ENCODE peak calls at places on chromosomes 4 and X, in five cellular contexts. O is A549, Z is HepG2, S is H1, E is GM12878. Y is an unnamed sample.

GRCh38 chr4:128737098-128737513 is 72.4 kb upstream of the JADE1 start:
- DNase-seq in O (no peak), Z (no peak), S (no peak), E (no peak), Y (peak)

GRCh38 chr4:53816561-53816960 is 225.3 kb upstream of the LNX1 start:
- DNase-seq in O (no peak), Z (no peak), S (no peak), E (no peak), Y (no peak)

GRCh38 chrX:152635941-152636340 is 1.8 kb upstream of the GABRQ start:
- DNase-seq in O (peak), Z (peak), S (no peak), E (no peak), Y (peak)

GRCh38 chr4:28391877-28392276 is 1531.2 kb downstream of the STIM2 start:
- DNase-seq in O (no peak), Z (no peak), S (no peak), E (no peak), Y (no peak)

GRCh38 chr4:102612824-102613366 is 111.7 kb downstream of the NFKB1 start:
- DNase-seq in O (no peak), Z (no peak), S (no peak), E (no peak), Y (no peak)

GRCh38 chrX:40153335-40154221 is 55.8 kb upstream of the BCOR start:
- DNase-seq in O (peak), Z (no peak), S (no peak), E (no peak), Y (peak)

GRCh38 chr4:176043838-176044588 is 21.6 kb upstream of the WDR17 start:
- DNase-seq in O (no peak), Z (no peak), S (no peak), E (no peak), Y (no peak)

GRCh38 chr4:54386270-54386669 is 157.2 kb downstream of the PDGFRA start:
- DNase-seq in O (no peak), Z (no peak), S (no peak), E (no peak), Y (no peak)

GRCh38 chr4:121951570-121952110 is at the start of gene TRPC3:
- DNase-seq in O (no peak), Z (no peak), S (no peak), E (no peak), Y (peak)

GRCh38 chr4:152708806-152709205 is 29.0 kb upstream of the TMEM154 start:
- DNase-seq in O (no peak), Z (no peak), S (no peak), E (no peak), Y (no peak)

GRCh38 chr4:5399790-5400421 is 308.5 kb downstream of the EVC2 start:
- DNase-seq in O (peak), Z (peak), S (no peak), E (no peak), Y (peak)

DNA sequence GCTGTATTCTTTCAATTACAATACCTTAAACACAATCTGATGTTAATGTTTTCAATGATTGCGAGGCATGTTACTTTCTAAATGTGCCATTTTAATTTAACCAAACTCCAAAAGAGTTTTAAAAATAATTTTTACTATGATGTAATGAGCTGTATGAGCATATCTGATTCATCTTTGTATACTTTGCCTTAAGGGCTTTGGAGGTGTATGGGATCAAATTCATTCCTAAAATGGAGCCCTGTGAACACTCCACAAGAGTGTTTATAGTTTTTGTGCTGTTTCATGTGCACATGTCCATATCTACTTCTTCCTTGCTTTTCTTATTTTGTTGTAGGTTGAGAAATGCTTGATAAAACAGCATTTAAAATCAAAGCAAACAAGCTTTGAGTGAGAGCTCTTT is 82.4 kb downstream of the ATP10D start:
- DNase-seq in O (no peak), Z (no peak), S (no peak), E (no peak), Y (no peak)
- TF ChIP-seq KDM1A in O (no peak), Z (no peak), S (no peak), E (no peak), Y (no peak)

GRCh38 chr4:1192091-1192492 is 19.7 kb upstream of the SPON2 start:
- DNase-seq in O (peak), Z (no peak), S (no peak), E (no peak), Y (no peak)
- TF ChIP-seq KDM1A in O (no peak), Z (no peak), S (no peak), E (no peak), Y (no peak)

DNA sequence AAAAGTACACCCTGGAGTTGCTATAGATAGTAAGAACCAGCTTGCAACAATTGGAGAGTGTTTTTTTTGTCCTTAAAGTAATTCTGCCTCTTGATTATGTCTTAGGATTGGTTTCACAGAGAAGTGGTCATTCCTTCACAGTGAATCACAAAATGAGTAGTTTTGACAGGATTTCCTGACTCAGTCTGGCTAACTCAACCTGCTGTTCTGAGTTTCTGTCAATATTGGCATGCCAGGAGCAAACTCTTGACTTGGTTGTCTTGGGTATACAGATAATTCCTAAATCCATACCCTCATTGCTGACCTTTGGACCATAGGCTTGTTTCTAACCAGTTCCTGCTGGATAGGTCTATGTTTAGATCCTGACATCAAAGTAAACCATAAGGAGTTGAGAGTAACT is 9.4 kb downstream of the FHIP1A start:
- DNase-seq in O (no peak), Z (peak), S (no peak), E (no peak), Y (no peak)
- TF ChIP-seq KDM1A in O (no peak), Z (no peak), S (no peak), E (no peak), Y (no peak)

GRCh38 chr4:94168321-94168720 is 39.3 kb upstream of the SMARCAD1 start:
- DNase-seq in O (no peak), Z (no peak), S (no peak), E (no peak), Y (no peak)
- TF ChIP-seq KDM1A in O (no peak), Z (no peak), S (no peak), E (no peak), Y (no peak)

GRCh38 chr4:13640149-13640671 is 12.7 kb upstream of the BOD1L1 start:
- DNase-seq in O (no peak), Z (no peak), S (peak), E (no peak), Y (no peak)
- TF ChIP-seq KDM1A in O (no peak), Z (no peak), S (no peak), E (no peak), Y (no peak)

DNA sequence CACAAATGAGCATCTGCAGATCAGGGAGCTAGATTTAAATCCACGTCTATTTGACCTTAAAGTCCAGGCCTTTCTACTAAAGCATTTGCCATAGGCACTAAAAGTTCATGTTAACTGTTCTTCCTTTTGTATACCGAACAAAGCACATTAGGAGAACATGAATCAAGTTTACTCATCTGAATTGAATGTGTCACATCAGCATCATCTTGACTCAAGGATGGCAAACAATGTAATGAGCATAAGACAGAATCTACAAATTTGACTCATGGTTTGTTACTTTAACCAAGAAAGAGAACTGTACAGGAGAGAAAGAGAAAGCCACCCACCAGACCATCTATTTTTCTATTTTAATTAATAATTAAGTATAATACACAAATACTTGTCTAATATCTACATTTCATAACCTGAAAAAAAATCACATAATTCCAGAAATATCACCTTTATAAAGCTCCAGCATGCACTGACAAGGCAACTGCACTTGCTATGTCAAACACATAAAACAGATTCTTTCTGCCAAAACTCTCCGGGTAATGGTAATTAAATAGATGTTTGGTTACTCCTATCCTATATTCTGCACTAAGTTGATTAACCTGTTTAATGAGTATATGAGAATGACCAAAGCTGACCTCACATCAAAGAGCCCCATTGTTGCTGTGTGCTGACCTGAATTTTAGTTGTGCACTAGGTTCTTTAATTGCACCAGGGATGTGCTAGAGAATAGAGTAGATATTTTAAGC is 42.4 kb upstream of the LEF1 start:
- DNase-seq in O (no peak), Z (no peak), S (no peak), E (no peak), Y (no peak)
- TF ChIP-seq KDM1A in O (no peak), Z (no peak), S (no peak), E (no peak), Y (no peak)

GRCh38 chr4:7939377-7940108 is at the start of gene AFAP1:
- DNase-seq in O (peak), Z (peak), S (no peak), E (no peak), Y (peak)
- TF ChIP-seq KDM1A in O (no peak), Z (no peak), S (no peak), E (no peak), Y (no peak)

GRCh38 chr4:182144621-182145359 is 98.4 kb upstream of the TENM3 start:
- DNase-seq in O (no peak), Z (no peak), S (no peak), E (no peak), Y (no peak)
- TF ChIP-seq KDM1A in O (no peak), Z (no peak), S (no peak), E (no peak), Y (no peak)